ENCODE peak calls at places on chromosomes 5 and 9, in five cellular contexts. One of them, this sample, is unnamed.

GRCh38 chr5:77631166-77631582 is 7.3 kb downstream of the OTP start:
- DNase-seq in fibroblast of lung: no peak
- DNase-seq in progenitor cell of endocrine pancreas: no peak
- DNase-seq in DND-41: no peak
- DNase-seq in right atrium auricular region: no peak
- DNase-seq in this sample: no peak

GRCh38 chr5:132840896-132841818 is 10.7 kb upstream of the SHROOM1 start:
- DNase-seq in fibroblast of lung: peak; percentile 31
- DNase-seq in progenitor cell of endocrine pancreas: no peak
- DNase-seq in DND-41: no peak
- DNase-seq in right atrium auricular region: no peak
- DNase-seq in this sample: no peak

GRCh38 chr5:82560966-82561365 is 282.8 kb upstream of the RPS23 start:
- DNase-seq in fibroblast of lung: no peak
- DNase-seq in progenitor cell of endocrine pancreas: no peak
- DNase-seq in DND-41: no peak
- DNase-seq in right atrium auricular region: no peak
- DNase-seq in this sample: no peak

GRCh38 chr9:6562194-6562593 is 83.3 kb downstream of the GLDC start:
- DNase-seq in fibroblast of lung: no peak
- DNase-seq in progenitor cell of endocrine pancreas: no peak
- DNase-seq in DND-41: no peak
- DNase-seq in right atrium auricular region: no peak
- DNase-seq in this sample: no peak

GRCh38 chr9:21936161-21936560 is 58.0 kb downstream of the CDKN2A start:
- DNase-seq in fibroblast of lung: peak; percentile 25
- DNase-seq in progenitor cell of endocrine pancreas: no peak
- DNase-seq in DND-41: no peak
- DNase-seq in right atrium auricular region: no peak
- DNase-seq in this sample: no peak

GRCh38 chr5:88889165-88890069 is 6.4 kb upstream of the MEF2C start:
- DNase-seq in fibroblast of lung: peak; percentile 72
- DNase-seq in progenitor cell of endocrine pancreas: peak; percentile 22
- DNase-seq in DND-41: no peak
- DNase-seq in right atrium auricular region: peak; percentile 72
- DNase-seq in this sample: no peak

GRCh38 chr5:126253406-126253805 is 169.8 kb upstream of the GRAMD2B start:
- DNase-seq in fibroblast of lung: no peak
- DNase-seq in progenitor cell of endocrine pancreas: no peak
- DNase-seq in DND-41: no peak
- DNase-seq in right atrium auricular region: no peak
- DNase-seq in this sample: no peak

GRCh38 chr5:142512041-142512679 is 173.7 kb downstream of the FGF1 start:
- DNase-seq in fibroblast of lung: no peak
- DNase-seq in progenitor cell of endocrine pancreas: no peak
- DNase-seq in DND-41: no peak
- DNase-seq in right atrium auricular region: no peak
- DNase-seq in this sample: no peak

GRCh38 chr9:31719262-31719661 is 665.2 kb upstream of the ACO1 start:
- DNase-seq in fibroblast of lung: no peak
- DNase-seq in progenitor cell of endocrine pancreas: no peak
- DNase-seq in DND-41: no peak
- DNase-seq in right atrium auricular region: no peak
- DNase-seq in this sample: no peak

GRCh38 chr5:73374520-73375235 is 73.9 kb downstream of the FOXD1 start:
- DNase-seq in fibroblast of lung: peak; percentile 92
- DNase-seq in progenitor cell of endocrine pancreas: no peak
- DNase-seq in DND-41: no peak
- DNase-seq in right atrium auricular region: no peak
- DNase-seq in this sample: no peak

GRCh38 chr9:114008667-114009410 is 69.3 kb downstream of the AMBP start:
- DNase-seq in fibroblast of lung: no peak
- DNase-seq in progenitor cell of endocrine pancreas: peak; percentile 7
- DNase-seq in DND-41: no peak
- DNase-seq in right atrium auricular region: peak; percentile 43
- DNase-seq in this sample: no peak

GRCh38 chr5:82147860-82148573 is 130.1 kb downstream of the RPS23 start:
- DNase-seq in fibroblast of lung: peak; percentile 17
- DNase-seq in progenitor cell of endocrine pancreas: no peak
- DNase-seq in DND-41: no peak
- DNase-seq in right atrium auricular region: no peak
- DNase-seq in this sample: no peak

GRCh38 chr9:88923653-88924284 is 67.5 kb upstream of the S1PR3 start:
- DNase-seq in fibroblast of lung: no peak
- DNase-seq in progenitor cell of endocrine pancreas: no peak
- DNase-seq in DND-41: no peak
- DNase-seq in right atrium auricular region: no peak
- DNase-seq in this sample: no peak

GRCh38 chr5:118592678-118593328 is 395.5 kb downstream of the DTWD2 start:
- DNase-seq in fibroblast of lung: no peak
- DNase-seq in progenitor cell of endocrine pancreas: no peak
- DNase-seq in DND-41: no peak
- DNase-seq in right atrium auricular region: no peak
- DNase-seq in this sample: no peak

GRCh38 chr9:123326662-123327093 is 29.3 kb upstream of the CRB2 start:
- DNase-seq in fibroblast of lung: no peak
- DNase-seq in progenitor cell of endocrine pancreas: no peak
- DNase-seq in DND-41: no peak
- DNase-seq in right atrium auricular region: no peak
- DNase-seq in this sample: no peak

GRCh38 chr5:103908327-103909099 is 345.9 kb upstream of the NUDT12 start:
- DNase-seq in fibroblast of lung: no peak
- DNase-seq in progenitor cell of endocrine pancreas: no peak
- DNase-seq in DND-41: no peak
- DNase-seq in right atrium auricular region: no peak
- DNase-seq in this sample: no peak

GRCh38 chr5:55771175-55771655 is 33.4 kb downstream of the DDX4 start:
- DNase-seq in fibroblast of lung: no peak
- DNase-seq in progenitor cell of endocrine pancreas: no peak
- DNase-seq in DND-41: no peak
- DNase-seq in right atrium auricular region: no peak
- DNase-seq in this sample: no peak

GRCh38 chr5:180557201-180557809 is 34.0 kb downstream of the SCGB3A1 start:
- DNase-seq in fibroblast of lung: peak; percentile 2
- DNase-seq in progenitor cell of endocrine pancreas: no peak
- DNase-seq in DND-41: no peak
- DNase-seq in right atrium auricular region: no peak
- DNase-seq in this sample: no peak

GRCh38 chr5:11363779-11364178 is 540.5 kb downstream of the CTNND2 start:
- DNase-seq in fibroblast of lung: no peak
- DNase-seq in progenitor cell of endocrine pancreas: no peak
- DNase-seq in DND-41: no peak
- DNase-seq in right atrium auricular region: no peak
- DNase-seq in this sample: no peak

GRCh38 chr5:132466453-132467291 is 23.9 kb downstream of the IRF1 start:
- DNase-seq in fibroblast of lung: peak; percentile 41
- DNase-seq in progenitor cell of endocrine pancreas: no peak
- DNase-seq in DND-41: peak; percentile 98
- DNase-seq in right atrium auricular region: no peak
- DNase-seq in this sample: no peak

GRCh38 chr5:174413520-174414314 is 310.7 kb upstream of the MSX2 start:
- DNase-seq in fibroblast of lung: peak; percentile 97
- DNase-seq in progenitor cell of endocrine pancreas: no peak
- DNase-seq in DND-41: no peak
- DNase-seq in right atrium auricular region: no peak
- DNase-seq in this sample: no peak

GRCh38 chr5:149855371-149855770 is 89.2 kb downstream of the PDE6A start:
- DNase-seq in fibroblast of lung: peak; percentile 47
- DNase-seq in progenitor cell of endocrine pancreas: no peak
- DNase-seq in DND-41: no peak
- DNase-seq in right atrium auricular region: no peak
- DNase-seq in this sample: no peak

GRCh38 chr9:91302831-91303230 is 58.9 kb downstream of the AUH start:
- DNase-seq in fibroblast of lung: peak; percentile 89
- DNase-seq in progenitor cell of endocrine pancreas: no peak
- DNase-seq in DND-41: no peak
- DNase-seq in right atrium auricular region: no peak
- DNase-seq in this sample: no peak

GRCh38 chr9:87787735-87788134 is 61.8 kb downstream of the CTSL start:
- DNase-seq in fibroblast of lung: no peak
- DNase-seq in progenitor cell of endocrine pancreas: no peak
- DNase-seq in DND-41: no peak
- DNase-seq in right atrium auricular region: no peak
- DNase-seq in this sample: no peak

GRCh38 chr5:125700380-125700856 is 722.8 kb upstream of the GRAMD2B start:
- DNase-seq in fibroblast of lung: peak; percentile 56
- DNase-seq in progenitor cell of endocrine pancreas: no peak
- DNase-seq in DND-41: no peak
- DNase-seq in right atrium auricular region: no peak
- DNase-seq in this sample: no peak

GRCh38 chr5:142806769-142807377 is 36.7 kb downstream of the ARHGAP26 start:
- DNase-seq in fibroblast of lung: no peak
- DNase-seq in progenitor cell of endocrine pancreas: no peak
- DNase-seq in DND-41: no peak
- DNase-seq in right atrium auricular region: no peak
- DNase-seq in this sample: no peak

GRCh38 chr5:180090769-180091546 is 19.4 kb upstream of the RNF130 start:
- DNase-seq in fibroblast of lung: peak; percentile 36
- DNase-seq in progenitor cell of endocrine pancreas: no peak
- DNase-seq in DND-41: no peak
- DNase-seq in right atrium auricular region: no peak
- DNase-seq in this sample: no peak

DNA sequence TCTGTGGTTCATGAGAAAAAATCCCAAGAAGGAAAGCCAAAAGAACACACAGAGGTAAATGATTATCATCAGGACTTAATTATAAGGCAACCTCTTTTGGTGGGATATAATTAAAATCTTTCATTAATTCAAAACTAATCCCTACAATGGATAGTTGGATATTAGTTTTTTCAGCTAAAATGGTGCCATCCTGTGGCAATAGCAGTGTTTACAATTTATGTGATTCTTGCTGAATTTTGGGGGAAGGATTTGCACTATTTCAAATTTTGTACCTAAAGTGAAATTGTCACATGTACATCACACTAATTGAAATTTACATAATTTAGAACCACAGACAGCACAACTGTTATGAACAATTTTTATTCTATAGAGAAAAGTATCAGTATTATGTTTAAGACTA is 67.0 kb downstream of the CAST start:
- DNase-seq in fibroblast of lung: no peak
- DNase-seq in progenitor cell of endocrine pancreas: no peak
- DNase-seq in DND-41: no peak
- DNase-seq in right atrium auricular region: no peak
- DNase-seq in this sample: no peak
- TF ChIP-seq CTCF in fibroblast of lung: peak; percentile 1
- TF ChIP-seq CTCF in progenitor cell of endocrine pancreas: peak; percentile 31
- TF ChIP-seq CTCF in DND-41: peak; percentile 38
- TF ChIP-seq CTCF in right atrium auricular region: peak; percentile 44
- TF ChIP-seq CTCF in this sample: peak; percentile 53

GRCh38 chr9:120610975-120611689 is 31.2 kb upstream of the CDK5RAP2 start:
- DNase-seq in fibroblast of lung: no peak
- DNase-seq in progenitor cell of endocrine pancreas: no peak
- DNase-seq in DND-41: no peak
- DNase-seq in right atrium auricular region: no peak
- DNase-seq in this sample: no peak
- TF ChIP-seq CTCF in fibroblast of lung: no peak
- TF ChIP-seq CTCF in progenitor cell of endocrine pancreas: peak; percentile 35
- TF ChIP-seq CTCF in DND-41: peak; percentile 24
- TF ChIP-seq CTCF in right atrium auricular region: peak; percentile 29
- TF ChIP-seq CTCF in this sample: peak; percentile 19

GRCh38 chr5:9498541-9499497 is 47.1 kb downstream of the SEMA5A start:
- DNase-seq in fibroblast of lung: no peak
- DNase-seq in progenitor cell of endocrine pancreas: no peak
- DNase-seq in DND-41: peak; percentile 18
- DNase-seq in right atrium auricular region: no peak
- DNase-seq in this sample: no peak
- TF ChIP-seq CTCF in fibroblast of lung: peak; percentile 25
- TF ChIP-seq CTCF in progenitor cell of endocrine pancreas: peak; percentile 56
- TF ChIP-seq CTCF in DND-41: peak; percentile 40
- TF ChIP-seq CTCF in right atrium auricular region: peak; percentile 37
- TF ChIP-seq CTCF in this sample: peak; percentile 2

GRCh38 chr9:130377612-130378011 is 67.1 kb upstream of the ASS1 start:
- DNase-seq in fibroblast of lung: no peak
- DNase-seq in progenitor cell of endocrine pancreas: no peak
- DNase-seq in DND-41: no peak
- DNase-seq in right atrium auricular region: no peak
- DNase-seq in this sample: no peak

GRCh38 chr9:130381660-130382059 is 63.1 kb upstream of the ASS1 start:
- DNase-seq in fibroblast of lung: no peak
- DNase-seq in progenitor cell of endocrine pancreas: no peak
- DNase-seq in DND-41: no peak
- DNase-seq in right atrium auricular region: no peak
- DNase-seq in this sample: no peak

GRCh38 chr9:130380920-130381469 is 63.8 kb upstream of the ASS1 start:
- DNase-seq in fibroblast of lung: no peak
- DNase-seq in progenitor cell of endocrine pancreas: no peak
- DNase-seq in DND-41: no peak
- DNase-seq in right atrium auricular region: no peak
- DNase-seq in this sample: no peak

GRCh38 chr9:130378875-130379648 is 65.7 kb upstream of the ASS1 start:
- DNase-seq in fibroblast of lung: no peak
- DNase-seq in progenitor cell of endocrine pancreas: no peak
- DNase-seq in DND-41: no peak
- DNase-seq in right atrium auricular region: no peak
- DNase-seq in this sample: no peak

GRCh38 chr9:130379649-130379970 is 65.2 kb upstream of the ASS1 start:
- DNase-seq in fibroblast of lung: no peak
- DNase-seq in progenitor cell of endocrine pancreas: no peak
- DNase-seq in DND-41: no peak
- DNase-seq in right atrium auricular region: no peak
- DNase-seq in this sample: no peak
- TF ChIP-seq CTCF in fibroblast of lung: no peak
- TF ChIP-seq CTCF in progenitor cell of endocrine pancreas: no peak
- TF ChIP-seq CTCF in DND-41: no peak
- TF ChIP-seq CTCF in right atrium auricular region: no peak
- TF ChIP-seq CTCF in this sample: no peak